ENCODE peak calls at places on chromosomes 3 and 15, in five cellular contexts. One of them, this sample, is unnamed.

GRCh38 chr3:169173231-169173630 is 490.3 kb downstream of the MECOM start:
- DNase-seq in tibial artery: no peak
- DNase-seq in CD8-positive, alpha-beta T cell: no peak
- DNase-seq in heart left ventricle: no peak
- DNase-seq in cardiac fibroblast: peak; percentile 47
- DNase-seq in this sample: no peak

GRCh38 chr15:27820232-27820631 is 278.9 kb downstream of the OCA2 start:
- DNase-seq in CD8-positive, alpha-beta T cell: no peak
- DNase-seq in heart left ventricle: no peak
- DNase-seq in cardiac fibroblast: no peak
- DNase-seq in tibial artery: no peak
- DNase-seq in this sample: no peak

GRCh38 chr3:6806991-6807390 is 53.9 kb upstream of the GRM7 start:
- DNase-seq in CD8-positive, alpha-beta T cell: no peak
- DNase-seq in tibial artery: no peak
- DNase-seq in cardiac fibroblast: no peak
- DNase-seq in heart left ventricle: no peak
- DNase-seq in this sample: no peak

GRCh38 chr3:16430717-16431630 is 82.5 kb downstream of the RFTN1 start:
- DNase-seq in heart left ventricle: no peak
- DNase-seq in cardiac fibroblast: no peak
- DNase-seq in tibial artery: no peak
- DNase-seq in CD8-positive, alpha-beta T cell: no peak
- DNase-seq in this sample: no peak

GRCh38 chr3:46729038-46729437 is 11.4 kb upstream of the PRSS50 start:
- DNase-seq in cardiac fibroblast: no peak
- DNase-seq in tibial artery: no peak
- DNase-seq in CD8-positive, alpha-beta T cell: no peak
- DNase-seq in heart left ventricle: no peak
- DNase-seq in this sample: no peak

GRCh38 chr3:58333206-58334012 is 717 bp downstream of the PXK start:
- DNase-seq in cardiac fibroblast: peak; percentile 33
- DNase-seq in CD8-positive, alpha-beta T cell: peak; percentile 22
- DNase-seq in heart left ventricle: no peak
- DNase-seq in tibial artery: peak; percentile 68
- DNase-seq in this sample: peak; percentile 22

GRCh38 chr3:187368765-187369450 is 723 bp downstream of the RTP4 start:
- DNase-seq in tibial artery: no peak
- DNase-seq in cardiac fibroblast: no peak
- DNase-seq in heart left ventricle: no peak
- DNase-seq in CD8-positive, alpha-beta T cell: no peak
- DNase-seq in this sample: no peak

GRCh38 chr3:13637311-13637891 is 88.5 kb downstream of the FBLN2 start:
- DNase-seq in CD8-positive, alpha-beta T cell: no peak
- DNase-seq in heart left ventricle: no peak
- DNase-seq in tibial artery: no peak
- DNase-seq in cardiac fibroblast: no peak
- DNase-seq in this sample: no peak

GRCh38 chr15:50353251-50353998 is 1.6 kb downstream of the GABPB1 start:
- DNase-seq in tibial artery: no peak
- DNase-seq in cardiac fibroblast: peak; percentile 81
- DNase-seq in CD8-positive, alpha-beta T cell: no peak
- DNase-seq in heart left ventricle: no peak
- DNase-seq in this sample: no peak

GRCh38 chr3:18062289-18063025 is 320.0 kb upstream of the TBC1D5 start:
- DNase-seq in cardiac fibroblast: no peak
- DNase-seq in tibial artery: no peak
- DNase-seq in CD8-positive, alpha-beta T cell: no peak
- DNase-seq in heart left ventricle: no peak
- DNase-seq in this sample: no peak

GRCh38 chr15:27137127-27137526 is 166.1 kb downstream of the GABRG3 start:
- DNase-seq in heart left ventricle: no peak
- DNase-seq in cardiac fibroblast: no peak
- DNase-seq in tibial artery: no peak
- DNase-seq in CD8-positive, alpha-beta T cell: no peak
- DNase-seq in this sample: no peak

GRCh38 chr3:108513961-108514360 is 3.6 kb upstream of the MYH15 start:
- DNase-seq in cardiac fibroblast: peak; percentile 22
- DNase-seq in tibial artery: no peak
- DNase-seq in CD8-positive, alpha-beta T cell: no peak
- DNase-seq in heart left ventricle: no peak
- DNase-seq in this sample: no peak

GRCh38 chr3:153182491-153182890 is 20.5 kb downstream of the RAP2B start:
- DNase-seq in CD8-positive, alpha-beta T cell: no peak
- DNase-seq in cardiac fibroblast: no peak
- DNase-seq in heart left ventricle: no peak
- DNase-seq in tibial artery: no peak
- DNase-seq in this sample: no peak

GRCh38 chr3:133880886-133881455 is 14.7 kb downstream of the RAB6B start:
- DNase-seq in heart left ventricle: no peak
- DNase-seq in CD8-positive, alpha-beta T cell: no peak
- DNase-seq in tibial artery: no peak
- DNase-seq in cardiac fibroblast: no peak
- DNase-seq in this sample: no peak

GRCh38 chr3:128649264-128649663 is 1.4 kb downstream of the RPN1 start:
- DNase-seq in tibial artery: no peak
- DNase-seq in cardiac fibroblast: no peak
- DNase-seq in CD8-positive, alpha-beta T cell: no peak
- DNase-seq in heart left ventricle: no peak
- DNase-seq in this sample: no peak

GRCh38 chr15:101807345-101807945 is 4.1 kb downstream of the OR4F6 start:
- DNase-seq in cardiac fibroblast: no peak
- DNase-seq in heart left ventricle: no peak
- DNase-seq in tibial artery: no peak
- DNase-seq in CD8-positive, alpha-beta T cell: no peak
- DNase-seq in this sample: no peak

GRCh38 chr3:38153221-38153620 is 12.1 kb upstream of the OXSR1 start:
- DNase-seq in tibial artery: no peak
- DNase-seq in cardiac fibroblast: no peak
- DNase-seq in CD8-positive, alpha-beta T cell: no peak
- DNase-seq in heart left ventricle: no peak
- DNase-seq in this sample: no peak

GRCh38 chr15:41231536-41231935 is 468 bp downstream of the CHP1 start:
- DNase-seq in tibial artery: no peak
- DNase-seq in heart left ventricle: no peak
- DNase-seq in cardiac fibroblast: peak; percentile 16
- DNase-seq in CD8-positive, alpha-beta T cell: no peak
- DNase-seq in this sample: no peak

GRCh38 chr15:79179108-79179561 is 88.6 kb upstream of the RASGRF1 start:
- DNase-seq in CD8-positive, alpha-beta T cell: no peak
- DNase-seq in cardiac fibroblast: no peak
- DNase-seq in tibial artery: no peak
- DNase-seq in heart left ventricle: no peak
- DNase-seq in this sample: no peak

GRCh38 chr3:27289769-27290413 is 79.3 kb downstream of the NEK10 start:
- DNase-seq in cardiac fibroblast: peak; percentile 26
- DNase-seq in heart left ventricle: no peak
- DNase-seq in CD8-positive, alpha-beta T cell: no peak
- DNase-seq in tibial artery: no peak
- DNase-seq in this sample: no peak

GRCh38 chr3:37453393-37454391 is 279.3 kb upstream of the LRRFIP2 start:
- DNase-seq in cardiac fibroblast: peak; percentile 31
- DNase-seq in CD8-positive, alpha-beta T cell: no peak
- DNase-seq in heart left ventricle: peak; percentile 90
- DNase-seq in tibial artery: peak; percentile 92
- DNase-seq in this sample: peak; percentile 60

GRCh38 chr3:53242155-53242554 is 13.7 kb downstream of the TKT start:
- DNase-seq in cardiac fibroblast: no peak
- DNase-seq in tibial artery: no peak
- DNase-seq in CD8-positive, alpha-beta T cell: no peak
- DNase-seq in heart left ventricle: peak; percentile 72
- DNase-seq in this sample: no peak

GRCh38 chr15:79117442-79118204 is 27.0 kb upstream of the RASGRF1 start:
- DNase-seq in tibial artery: no peak
- DNase-seq in CD8-positive, alpha-beta T cell: no peak
- DNase-seq in heart left ventricle: no peak
- DNase-seq in cardiac fibroblast: no peak
- DNase-seq in this sample: no peak

GRCh38 chr3:12870942-12871341 is 29.6 kb upstream of the RPL32 start:
- DNase-seq in cardiac fibroblast: no peak
- DNase-seq in CD8-positive, alpha-beta T cell: peak; percentile 21
- DNase-seq in heart left ventricle: peak; percentile 51
- DNase-seq in tibial artery: peak; percentile 78
- DNase-seq in this sample: no peak

GRCh38 chr3:52430416-52430810 is 14.5 kb downstream of the SEMA3G start:
- DNase-seq in cardiac fibroblast: no peak
- DNase-seq in CD8-positive, alpha-beta T cell: no peak
- DNase-seq in heart left ventricle: peak; percentile 24
- DNase-seq in tibial artery: peak; percentile 24
- DNase-seq in this sample: no peak

GRCh38 chr3:72938471-72939265 is 50.8 kb downstream of the GXYLT2 start:
- DNase-seq in tibial artery: peak; percentile 84
- DNase-seq in cardiac fibroblast: peak; percentile 99
- DNase-seq in CD8-positive, alpha-beta T cell: peak; percentile 18
- DNase-seq in heart left ventricle: peak; percentile 79
- DNase-seq in this sample: peak; percentile 18
- TF ChIP-seq CTCF in tibial artery: peak; percentile 85
- TF ChIP-seq CTCF in cardiac fibroblast: peak; percentile 69
- TF ChIP-seq CTCF in CD8-positive, alpha-beta T cell: peak; percentile 64
- TF ChIP-seq CTCF in heart left ventricle: peak; percentile 62
- TF ChIP-seq CTCF in this sample: peak; percentile 88

GRCh38 chr3:105254154-105254553 is 112.6 kb upstream of the ALCAM start:
- DNase-seq in heart left ventricle: no peak
- DNase-seq in cardiac fibroblast: no peak
- DNase-seq in tibial artery: no peak
- DNase-seq in CD8-positive, alpha-beta T cell: no peak
- DNase-seq in this sample: no peak
- TF ChIP-seq CTCF in heart left ventricle: no peak
- TF ChIP-seq CTCF in cardiac fibroblast: no peak
- TF ChIP-seq CTCF in tibial artery: no peak
- TF ChIP-seq CTCF in CD8-positive, alpha-beta T cell: no peak
- TF ChIP-seq CTCF in this sample: no peak

GRCh38 chr15:76974456-76975083 is 20.4 kb upstream of the PSTPIP1 start:
- DNase-seq in tibial artery: no peak
- DNase-seq in cardiac fibroblast: no peak
- DNase-seq in heart left ventricle: no peak
- DNase-seq in CD8-positive, alpha-beta T cell: no peak
- DNase-seq in this sample: no peak
- TF ChIP-seq CTCF in tibial artery: no peak
- TF ChIP-seq CTCF in cardiac fibroblast: no peak
- TF ChIP-seq CTCF in heart left ventricle: no peak
- TF ChIP-seq CTCF in CD8-positive, alpha-beta T cell: no peak
- TF ChIP-seq CTCF in this sample: no peak

GRCh38 chr3:33915796-33916589 is 117.6 kb downstream of the PDCD6IP start:
- DNase-seq in tibial artery: no peak
- DNase-seq in heart left ventricle: peak; percentile 32
- DNase-seq in CD8-positive, alpha-beta T cell: no peak
- DNase-seq in cardiac fibroblast: peak; percentile 19
- DNase-seq in this sample: no peak
- TF ChIP-seq CTCF in tibial artery: peak; percentile 22
- TF ChIP-seq CTCF in heart left ventricle: peak; percentile 31
- TF ChIP-seq CTCF in CD8-positive, alpha-beta T cell: no peak
- TF ChIP-seq CTCF in cardiac fibroblast: peak; percentile 45
- TF ChIP-seq CTCF in this sample: no peak